ENCODE peak calls at places on chromosomes 12 and 14, in ten cellular contexts. One of them, this sample, is unnamed.

GRCh38 chr14:99270491-99271287 is 1.3 kb downstream of the BCL11B start:
- DNase-seq in left lung: no peak
- DNase-seq in cardiac fibroblast: no peak
- DNase-seq in astrocyte of the spinal cord: no peak
- DNase-seq in lower lobe of right lung: no peak
- DNase-seq in psoas muscle: no peak
- DNase-seq in testis: no peak
- DNase-seq in body of pancreas: no peak
- DNase-seq in cardiac muscle cell: peak; percentile 65
- DNase-seq in dorsolateral prefrontal cortex: no peak
- DNase-seq in this sample: no peak

GRCh38 chr14:28936601-28937000 is 170.0 kb downstream of the FOXG1 start:
- DNase-seq in dorsolateral prefrontal cortex: no peak
- DNase-seq in left lung: no peak
- DNase-seq in body of pancreas: no peak
- DNase-seq in cardiac muscle cell: no peak
- DNase-seq in lower lobe of right lung: no peak
- DNase-seq in psoas muscle: no peak
- DNase-seq in cardiac fibroblast: no peak
- DNase-seq in testis: no peak
- DNase-seq in astrocyte of the spinal cord: no peak
- DNase-seq in this sample: no peak

GRCh38 chr14:84202486-84202885 is 1327.5 kb upstream of the FLRT2 start:
- DNase-seq in astrocyte of the spinal cord: no peak
- DNase-seq in psoas muscle: no peak
- DNase-seq in body of pancreas: no peak
- DNase-seq in cardiac muscle cell: peak; percentile 80
- DNase-seq in left lung: no peak
- DNase-seq in dorsolateral prefrontal cortex: no peak
- DNase-seq in lower lobe of right lung: no peak
- DNase-seq in testis: no peak
- DNase-seq in cardiac fibroblast: no peak
- DNase-seq in this sample: no peak

GRCh38 chr12:106901276-106901675 is 54.4 kb upstream of the TMEM263 start:
- DNase-seq in astrocyte of the spinal cord: no peak
- DNase-seq in body of pancreas: no peak
- DNase-seq in left lung: no peak
- DNase-seq in dorsolateral prefrontal cortex: no peak
- DNase-seq in cardiac fibroblast: peak; percentile 25
- DNase-seq in psoas muscle: no peak
- DNase-seq in cardiac muscle cell: no peak
- DNase-seq in lower lobe of right lung: no peak
- DNase-seq in testis: no peak
- DNase-seq in this sample: no peak

GRCh38 chr14:95318870-95319311 is 817 bp downstream of the CLMN start:
- DNase-seq in astrocyte of the spinal cord: no peak
- DNase-seq in psoas muscle: no peak
- DNase-seq in dorsolateral prefrontal cortex: no peak
- DNase-seq in testis: peak; percentile 28
- DNase-seq in lower lobe of right lung: peak; percentile 54
- DNase-seq in cardiac fibroblast: no peak
- DNase-seq in body of pancreas: no peak
- DNase-seq in left lung: peak; percentile 47
- DNase-seq in cardiac muscle cell: no peak
- DNase-seq in this sample: no peak

GRCh38 chr12:5230151-5230550 is 186.5 kb downstream of the KCNA5 start:
- DNase-seq in lower lobe of right lung: no peak
- DNase-seq in testis: no peak
- DNase-seq in body of pancreas: no peak
- DNase-seq in psoas muscle: no peak
- DNase-seq in left lung: no peak
- DNase-seq in cardiac fibroblast: no peak
- DNase-seq in astrocyte of the spinal cord: peak; percentile 63
- DNase-seq in dorsolateral prefrontal cortex: no peak
- DNase-seq in cardiac muscle cell: no peak
- DNase-seq in this sample: no peak

GRCh38 chr14:106200539-106201310 is 674.3 kb downstream of the TMEM121 start:
- DNase-seq in testis: no peak
- DNase-seq in body of pancreas: no peak
- DNase-seq in cardiac fibroblast: no peak
- DNase-seq in cardiac muscle cell: no peak
- DNase-seq in psoas muscle: no peak
- DNase-seq in dorsolateral prefrontal cortex: no peak
- DNase-seq in left lung: no peak
- DNase-seq in astrocyte of the spinal cord: no peak
- DNase-seq in lower lobe of right lung: no peak
- DNase-seq in this sample: no peak

GRCh38 chr14:60514378-60515243 is 5.7 kb downstream of the SIX6 start:
- DNase-seq in body of pancreas: no peak
- DNase-seq in left lung: no peak
- DNase-seq in astrocyte of the spinal cord: no peak
- DNase-seq in cardiac fibroblast: no peak
- DNase-seq in testis: peak; percentile 47
- DNase-seq in cardiac muscle cell: peak; percentile 57
- DNase-seq in dorsolateral prefrontal cortex: no peak
- DNase-seq in psoas muscle: peak; percentile 83
- DNase-seq in lower lobe of right lung: no peak
- DNase-seq in this sample: no peak

GRCh38 chr12:54549774-54550451 is 512 bp downstream of the PDE1B start:
- DNase-seq in body of pancreas: no peak
- DNase-seq in testis: no peak
- DNase-seq in left lung: no peak
- DNase-seq in psoas muscle: no peak
- DNase-seq in cardiac fibroblast: no peak
- DNase-seq in cardiac muscle cell: no peak
- DNase-seq in lower lobe of right lung: no peak
- DNase-seq in dorsolateral prefrontal cortex: no peak
- DNase-seq in astrocyte of the spinal cord: no peak
- DNase-seq in this sample: no peak

GRCh38 chr12:1533205-1533601 is 61.2 kb downstream of the FBXL14 start:
- DNase-seq in body of pancreas: no peak
- DNase-seq in lower lobe of right lung: no peak
- DNase-seq in cardiac muscle cell: no peak
- DNase-seq in astrocyte of the spinal cord: peak; percentile 51
- DNase-seq in testis: no peak
- DNase-seq in dorsolateral prefrontal cortex: no peak
- DNase-seq in cardiac fibroblast: no peak
- DNase-seq in left lung: no peak
- DNase-seq in psoas muscle: no peak
- DNase-seq in this sample: no peak

GRCh38 chr14:56065621-56066295 is 52.5 kb upstream of the PELI2 start:
- DNase-seq in dorsolateral prefrontal cortex: no peak
- DNase-seq in testis: no peak
- DNase-seq in left lung: no peak
- DNase-seq in body of pancreas: no peak
- DNase-seq in cardiac muscle cell: no peak
- DNase-seq in psoas muscle: no peak
- DNase-seq in cardiac fibroblast: no peak
- DNase-seq in astrocyte of the spinal cord: no peak
- DNase-seq in lower lobe of right lung: no peak
- DNase-seq in this sample: no peak

GRCh38 chr12:77925536-77926108 is 94.9 kb downstream of the NAV3 start:
- DNase-seq in testis: peak; percentile 89
- DNase-seq in body of pancreas: peak; percentile 72
- DNase-seq in cardiac muscle cell: peak; percentile 78
- DNase-seq in astrocyte of the spinal cord: peak; percentile 97
- DNase-seq in psoas muscle: peak; percentile 70
- DNase-seq in left lung: peak; percentile 59
- DNase-seq in cardiac fibroblast: peak; percentile 96
- DNase-seq in lower lobe of right lung: peak; percentile 55
- DNase-seq in dorsolateral prefrontal cortex: peak; percentile 74
- DNase-seq in this sample: peak; percentile 86

GRCh38 chr14:68306934-68307758 is 485.7 kb downstream of the ZFP36L1 start:
- DNase-seq in psoas muscle: no peak
- DNase-seq in cardiac muscle cell: no peak
- DNase-seq in body of pancreas: peak; percentile 57
- DNase-seq in testis: no peak
- DNase-seq in dorsolateral prefrontal cortex: no peak
- DNase-seq in cardiac fibroblast: no peak
- DNase-seq in astrocyte of the spinal cord: peak; percentile 22
- DNase-seq in left lung: no peak
- DNase-seq in lower lobe of right lung: no peak
- DNase-seq in this sample: no peak

GRCh38 chr12:20514598-20514997 is 146.3 kb downstream of the PDE3A start:
- DNase-seq in testis: no peak
- DNase-seq in cardiac muscle cell: no peak
- DNase-seq in left lung: no peak
- DNase-seq in dorsolateral prefrontal cortex: no peak
- DNase-seq in cardiac fibroblast: no peak
- DNase-seq in astrocyte of the spinal cord: no peak
- DNase-seq in psoas muscle: no peak
- DNase-seq in body of pancreas: no peak
- DNase-seq in lower lobe of right lung: no peak
- DNase-seq in this sample: no peak

GRCh38 chr12:45660330-45660729 is 69.2 kb upstream of the ARID2 start:
- DNase-seq in dorsolateral prefrontal cortex: no peak
- DNase-seq in astrocyte of the spinal cord: peak; percentile 76
- DNase-seq in psoas muscle: no peak
- DNase-seq in lower lobe of right lung: no peak
- DNase-seq in body of pancreas: peak; percentile 18
- DNase-seq in cardiac muscle cell: no peak
- DNase-seq in testis: no peak
- DNase-seq in cardiac fibroblast: peak; percentile 91
- DNase-seq in left lung: peak; percentile 38
- DNase-seq in this sample: no peak
- H3K4me3 ChIP-seq in dorsolateral prefrontal cortex: no peak overlapping the region
- H3K4me3 ChIP-seq in astrocyte of the spinal cord: no peak overlapping the region
- H3K4me3 ChIP-seq in psoas muscle: no peak overlapping the region
- H3K4me3 ChIP-seq in lower lobe of right lung: no peak overlapping the region
- H3K4me3 ChIP-seq in body of pancreas: no peak overlapping the region
- H3K4me3 ChIP-seq in cardiac muscle cell: no peak overlapping the region
- H3K4me3 ChIP-seq in testis: no peak overlapping the region
- H3K4me3 ChIP-seq in cardiac fibroblast: no peak overlapping the region
- H3K4me3 ChIP-seq in left lung: no peak overlapping the region
- H3K4me3 ChIP-seq in this sample: no peak overlapping the region

GRCh38 chr14:105197274-105197673 is 16.2 kb upstream of the NUDT14 start:
- DNase-seq in cardiac muscle cell: no peak
- DNase-seq in testis: no peak
- DNase-seq in dorsolateral prefrontal cortex: no peak
- DNase-seq in lower lobe of right lung: no peak
- DNase-seq in left lung: no peak
- DNase-seq in body of pancreas: no peak
- DNase-seq in cardiac fibroblast: peak; percentile 73
- DNase-seq in psoas muscle: peak; percentile 78
- DNase-seq in astrocyte of the spinal cord: no peak
- DNase-seq in this sample: no peak

GRCh38 chr14:105195533-105196227 is 14.6 kb upstream of the NUDT14 start:
- DNase-seq in left lung: no peak
- DNase-seq in cardiac muscle cell: no peak
- DNase-seq in body of pancreas: no peak
- DNase-seq in dorsolateral prefrontal cortex: no peak
- DNase-seq in astrocyte of the spinal cord: no peak
- DNase-seq in cardiac fibroblast: no peak
- DNase-seq in lower lobe of right lung: no peak
- DNase-seq in testis: no peak
- DNase-seq in psoas muscle: no peak
- DNase-seq in this sample: no peak

GRCh38 chr14:105195051-105195450 is 13.9 kb upstream of the NUDT14 start:
- DNase-seq in lower lobe of right lung: no peak
- DNase-seq in left lung: no peak
- DNase-seq in cardiac fibroblast: no peak
- DNase-seq in dorsolateral prefrontal cortex: no peak
- DNase-seq in psoas muscle: no peak
- DNase-seq in cardiac muscle cell: no peak
- DNase-seq in astrocyte of the spinal cord: no peak
- DNase-seq in body of pancreas: no peak
- DNase-seq in testis: no peak
- DNase-seq in this sample: no peak

GRCh38 chr14:105198588-105198987 is 17.5 kb upstream of the NUDT14 start:
- DNase-seq in left lung: no peak
- DNase-seq in dorsolateral prefrontal cortex: no peak
- DNase-seq in cardiac muscle cell: no peak
- DNase-seq in astrocyte of the spinal cord: no peak
- DNase-seq in cardiac fibroblast: no peak
- DNase-seq in psoas muscle: no peak
- DNase-seq in testis: no peak
- DNase-seq in lower lobe of right lung: no peak
- DNase-seq in body of pancreas: no peak
- DNase-seq in this sample: no peak

GRCh38 chr14:105196228-105196960 is 15.3 kb upstream of the NUDT14 start:
- DNase-seq in lower lobe of right lung: peak; percentile 64
- DNase-seq in left lung: no peak
- DNase-seq in cardiac muscle cell: peak; percentile 47
- DNase-seq in psoas muscle: no peak
- DNase-seq in testis: no peak
- DNase-seq in cardiac fibroblast: no peak
- DNase-seq in astrocyte of the spinal cord: no peak
- DNase-seq in dorsolateral prefrontal cortex: no peak
- DNase-seq in body of pancreas: no peak
- DNase-seq in this sample: no peak
- H3K4me3 ChIP-seq in lower lobe of right lung: peak overlapping the region; percentile 25
- H3K4me3 ChIP-seq in left lung: no peak overlapping the region
- H3K4me3 ChIP-seq in cardiac muscle cell: peak overlapping the region; percentile 9
- H3K4me3 ChIP-seq in psoas muscle: peak overlapping the region; percentile 25
- H3K4me3 ChIP-seq in testis: no peak overlapping the region
- H3K4me3 ChIP-seq in cardiac fibroblast: no peak overlapping the region
- H3K4me3 ChIP-seq in astrocyte of the spinal cord: no peak overlapping the region
- H3K4me3 ChIP-seq in dorsolateral prefrontal cortex: peak overlapping the region; percentile 36
- H3K4me3 ChIP-seq in body of pancreas: no peak overlapping the region
- H3K4me3 ChIP-seq in this sample: no peak overlapping the region

GRCh38 chr12:57219993-57220728 is 3.6 kb downstream of the NXPH4 start:
- DNase-seq in cardiac muscle cell: no peak
- DNase-seq in astrocyte of the spinal cord: no peak
- DNase-seq in body of pancreas: no peak
- DNase-seq in cardiac fibroblast: no peak
- DNase-seq in dorsolateral prefrontal cortex: no peak
- DNase-seq in psoas muscle: no peak
- DNase-seq in left lung: no peak
- DNase-seq in testis: no peak
- DNase-seq in lower lobe of right lung: no peak
- DNase-seq in this sample: no peak
- H3K4me3 ChIP-seq in cardiac muscle cell: no peak overlapping the region
- H3K4me3 ChIP-seq in astrocyte of the spinal cord: no peak overlapping the region
- H3K4me3 ChIP-seq in body of pancreas: no peak overlapping the region
- H3K4me3 ChIP-seq in cardiac fibroblast: no peak overlapping the region
- H3K4me3 ChIP-seq in dorsolateral prefrontal cortex: no peak overlapping the region
- H3K4me3 ChIP-seq in psoas muscle: no peak overlapping the region
- H3K4me3 ChIP-seq in left lung: no peak overlapping the region
- H3K4me3 ChIP-seq in testis: no peak overlapping the region
- H3K4me3 ChIP-seq in lower lobe of right lung: no peak overlapping the region
- H3K4me3 ChIP-seq in this sample: no peak overlapping the region

GRCh38 chr12:59808317-59808910 is 212.6 kb downstream of the SLC16A7 start:
- DNase-seq in body of pancreas: no peak
- DNase-seq in astrocyte of the spinal cord: peak; percentile 47
- DNase-seq in left lung: no peak
- DNase-seq in testis: no peak
- DNase-seq in lower lobe of right lung: no peak
- DNase-seq in psoas muscle: no peak
- DNase-seq in cardiac muscle cell: peak; percentile 56
- DNase-seq in dorsolateral prefrontal cortex: no peak
- DNase-seq in cardiac fibroblast: peak; percentile 61
- DNase-seq in this sample: no peak

DNA sequence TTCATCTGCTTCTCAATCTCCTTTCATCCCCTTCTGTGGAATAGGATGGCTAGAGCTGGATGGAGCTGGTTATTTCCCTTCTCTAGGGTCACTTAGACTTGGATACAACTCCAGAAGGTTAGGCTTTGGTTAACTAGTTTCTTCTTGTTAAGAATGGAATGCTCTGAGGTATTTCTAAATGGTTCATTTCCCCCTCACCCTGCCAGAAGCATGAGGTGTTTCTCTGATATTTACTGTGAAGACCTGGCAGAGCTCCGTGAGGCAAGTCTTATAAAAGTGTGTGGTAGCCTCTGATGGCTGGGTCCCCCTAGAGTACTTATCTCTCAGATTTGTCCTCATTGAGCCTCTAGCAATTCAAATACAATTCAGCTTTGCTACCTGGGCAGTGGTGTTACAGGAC is 207.9 kb downstream of the SLC16A7 start:
- DNase-seq in astrocyte of the spinal cord: peak; percentile 12
- DNase-seq in body of pancreas: no peak
- DNase-seq in dorsolateral prefrontal cortex: no peak
- DNase-seq in left lung: no peak
- DNase-seq in lower lobe of right lung: no peak
- DNase-seq in cardiac muscle cell: no peak
- DNase-seq in cardiac fibroblast: peak; percentile 7
- DNase-seq in testis: no peak
- DNase-seq in psoas muscle: no peak
- DNase-seq in this sample: no peak
- H3K4me3 ChIP-seq in astrocyte of the spinal cord: no peak overlapping the region
- H3K4me3 ChIP-seq in body of pancreas: no peak overlapping the region
- H3K4me3 ChIP-seq in dorsolateral prefrontal cortex: no peak overlapping the region
- H3K4me3 ChIP-seq in left lung: no peak overlapping the region
- H3K4me3 ChIP-seq in lower lobe of right lung: no peak overlapping the region
- H3K4me3 ChIP-seq in cardiac muscle cell: no peak overlapping the region
- H3K4me3 ChIP-seq in cardiac fibroblast: no peak overlapping the region
- H3K4me3 ChIP-seq in testis: no peak overlapping the region
- H3K4me3 ChIP-seq in psoas muscle: no peak overlapping the region
- H3K4me3 ChIP-seq in this sample: no peak overlapping the region